ENCODE peak calls at places on chromosome 9, in five cellular contexts. S, M, Z, Y and C are unnamed samples.

GRCh38 chr9:69172895-69173294 is 1.2 kb upstream of the TJP2 start:
- DNase-seq in Z (no peak), S (no peak), Y (no peak), M (no peak), C (no peak)

GRCh38 chr9:132411091-132411508 is 1.1 kb downstream of the CFAP77 start:
- DNase-seq in S (peak; percentile 78), M (peak; percentile 66), Z (peak; percentile 48), Y (peak; percentile 32), C (peak; percentile 59)

GRCh38 chr9:82763631-82764030 is 299.3 kb downstream of the RASEF start:
- DNase-seq in M (no peak), Z (no peak), Y (no peak), S (no peak), C (no peak)

GRCh38 chr9:87707805-87708500 is 18.0 kb upstream of the CTSL start:
- DNase-seq in S (no peak), Z (no peak), Y (no peak), M (no peak), C (no peak)

GRCh38 chr9:104927216-104927911 is 591 bp downstream of the ABCA1 start:
- DNase-seq in Z (no peak), S (peak; percentile 45), M (peak; percentile 85), Y (peak; percentile 35), C (peak; percentile 54)

GRCh38 chr9:98158071-98158791 is 34.2 kb downstream of the CORO2A start:
- DNase-seq in S (no peak), M (no peak), Y (no peak), Z (no peak), C (no peak)

GRCh38 chr9:16884952-16885513 is 14.6 kb upstream of the BNC2 start:
- DNase-seq in M (no peak), Z (no peak), Y (no peak), S (no peak), C (no peak)

GRCh38 chr9:95506692-95507455 is 9.9 kb downstream of the PTCH1 start:
- DNase-seq in Z (peak; percentile 20), Y (peak; percentile 42), M (peak; percentile 87), S (peak; percentile 49), C (peak; percentile 34)

GRCh38 chr9:22050924-22051323 is 41.8 kb upstream of the CDKN2B start:
- DNase-seq in S (no peak), M (no peak), Y (no peak), Z (no peak), C (no peak)

GRCh38 chr9:126411948-126412284 is 85.3 kb downstream of the MVB12B start:
- DNase-seq in M (no peak), Z (no peak), S (no peak), Y (no peak), C (no peak)

GRCh38 chr9:114495992-114496391 is 9.3 kb downstream of the WHRN start:
- DNase-seq in Z (no peak), S (no peak), M (no peak), Y (no peak), C (no peak)

GRCh38 chr9:40927851-40928802 is 200.4 kb downstream of the FOXD4L6 start:
- DNase-seq in M (no peak), Z (no peak), S (no peak), Y (no peak), C (no peak)

GRCh38 chr9:89835676-89836075 is 230.9 kb downstream of the GADD45G start:
- DNase-seq in S (no peak), Y (no peak), Z (no peak), M (no peak), C (no peak)

GRCh38 chr9:88925471-88925870 is 65.8 kb upstream of the S1PR3 start:
- DNase-seq in S (no peak), Y (no peak), Z (no peak), M (no peak), C (no peak)